ENCODE peak calls at places on chromosomes 16 and 17, in seven cellular contexts. S is neural progenitor cell, R is PC-3, C is GM23338, N is MM.1S, J is hepatocyte, B is HCT116. O is an unnamed sample.

GRCh38 chr16:49055824-49056545 is 225.7 kb downstream of the CBLN1 start:
- DNase-seq in N (no peak), J (no peak), S (peak), B (no peak), C (peak), R (no peak), O (no peak)

GRCh38 chr17:35614835-35615234 is 27.7 kb downstream of the AP2B1 start:
- DNase-seq in S (no peak), R (no peak), N (no peak), J (no peak), B (no peak), C (no peak), O (no peak)

GRCh38 chr17:73069164-73069774 is 23.2 kb downstream of the SLC39A11 start:
- DNase-seq in J (no peak), R (no peak), C (no peak), N (no peak), S (no peak), B (no peak), O (no peak)

GRCh38 chr16:80899804-80900592 is 95.6 kb upstream of the CDYL2 start:
- DNase-seq in N (no peak), C (no peak), B (no peak), R (peak), S (no peak), J (peak), O (peak)

GRCh38 chr16:55488306-55488705 is 9.3 kb downstream of the MMP2 start:
- DNase-seq in N (no peak), B (no peak), R (no peak), C (no peak), J (no peak), S (no peak), O (peak)

GRCh38 chr16:56841233-56841632 is 23.8 kb upstream of the SLC12A3 start:
- DNase-seq in J (no peak), B (no peak), N (no peak), C (no peak), S (no peak), R (no peak), O (peak)

GRCh38 chr16:29784901-29785500 is 5.5 kb upstream of the KIF22 start:
- DNase-seq in R (no peak), J (peak), C (peak), N (peak), S (peak), B (no peak), O (peak)

GRCh38 chr17:73123606-73124320 is 31.3 kb upstream of the SLC39A11 start:
- DNase-seq in C (no peak), S (no peak), B (no peak), R (no peak), J (no peak), N (no peak), O (no peak)

GRCh38 chr16:67235816-67236547 is 9.1 kb downstream of the TMEM208 start:
- DNase-seq in B (no peak), N (no peak), C (no peak), J (no peak), S (no peak), R (no peak), O (peak)

GRCh38 chr16:89200850-89201466 is 621 bp upstream of the SLC22A31 start:
- DNase-seq in J (peak), B (no peak), C (peak), R (no peak), N (no peak), S (peak), O (no peak)
- TF ChIP-seq EZH2 in J (peak), B (no peak), C (peak), R (no peak), N (no peak), S (peak), O (peak)

DNA sequence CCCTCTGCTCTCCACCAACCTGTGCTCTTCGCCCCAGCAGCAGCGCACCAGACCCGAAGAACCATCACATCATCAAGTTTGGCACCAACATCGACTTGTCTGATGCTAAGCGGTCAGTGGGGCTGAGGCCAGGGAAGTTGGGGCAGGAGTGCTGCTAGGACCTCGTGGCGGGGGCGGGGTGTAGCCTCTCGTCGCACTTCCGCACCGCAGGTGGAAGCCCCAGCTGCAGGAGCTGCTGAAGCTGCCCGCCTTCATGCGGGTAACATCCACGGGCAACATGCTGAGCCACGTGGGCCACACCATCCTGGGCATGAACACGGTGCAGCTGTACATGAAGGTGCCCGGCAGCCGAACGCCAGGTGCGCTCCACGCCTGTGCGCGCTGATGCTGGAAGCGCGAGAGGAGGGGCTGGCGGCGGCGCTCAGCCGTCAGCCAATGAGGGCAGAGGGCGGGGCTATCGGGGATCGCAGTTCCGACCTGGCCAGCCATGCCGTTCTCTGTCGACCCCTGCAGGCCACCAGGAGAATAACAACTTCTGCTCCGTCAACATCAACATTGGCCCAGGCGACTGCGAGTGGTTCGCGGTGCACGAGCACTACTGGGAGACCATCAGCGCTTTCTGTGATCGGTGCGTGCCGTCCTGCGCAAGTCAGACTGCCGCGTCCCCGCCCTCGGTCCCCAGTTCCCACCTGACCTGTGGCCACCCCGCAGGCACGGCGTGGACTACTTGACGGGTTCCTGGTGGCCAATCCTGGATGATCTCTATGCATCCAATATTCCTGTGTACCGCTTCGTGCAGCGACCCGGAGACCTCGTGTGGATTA is 3.2 kb upstream of the TMEM88 start:
- DNase-seq in R (peak), S (peak), J (peak), C (peak), B (no peak), N (peak), O (peak)
- TF ChIP-seq EZH2phosphoT487 in R (no peak), S (no peak), J (no peak), C (no peak), B (no peak), N (no peak), O (no peak)

GRCh38 chr17:42780816-42781638 is 617 bp downstream of the WNK4 start:
- DNase-seq in C (peak), J (no peak), B (no peak), N (no peak), S (peak), R (no peak), O (peak)
- H3K4me2 ChIP-seq in C (peak), J (peak), B (no peak), N (no peak), S (peak), R (peak), O (peak)

DNA sequence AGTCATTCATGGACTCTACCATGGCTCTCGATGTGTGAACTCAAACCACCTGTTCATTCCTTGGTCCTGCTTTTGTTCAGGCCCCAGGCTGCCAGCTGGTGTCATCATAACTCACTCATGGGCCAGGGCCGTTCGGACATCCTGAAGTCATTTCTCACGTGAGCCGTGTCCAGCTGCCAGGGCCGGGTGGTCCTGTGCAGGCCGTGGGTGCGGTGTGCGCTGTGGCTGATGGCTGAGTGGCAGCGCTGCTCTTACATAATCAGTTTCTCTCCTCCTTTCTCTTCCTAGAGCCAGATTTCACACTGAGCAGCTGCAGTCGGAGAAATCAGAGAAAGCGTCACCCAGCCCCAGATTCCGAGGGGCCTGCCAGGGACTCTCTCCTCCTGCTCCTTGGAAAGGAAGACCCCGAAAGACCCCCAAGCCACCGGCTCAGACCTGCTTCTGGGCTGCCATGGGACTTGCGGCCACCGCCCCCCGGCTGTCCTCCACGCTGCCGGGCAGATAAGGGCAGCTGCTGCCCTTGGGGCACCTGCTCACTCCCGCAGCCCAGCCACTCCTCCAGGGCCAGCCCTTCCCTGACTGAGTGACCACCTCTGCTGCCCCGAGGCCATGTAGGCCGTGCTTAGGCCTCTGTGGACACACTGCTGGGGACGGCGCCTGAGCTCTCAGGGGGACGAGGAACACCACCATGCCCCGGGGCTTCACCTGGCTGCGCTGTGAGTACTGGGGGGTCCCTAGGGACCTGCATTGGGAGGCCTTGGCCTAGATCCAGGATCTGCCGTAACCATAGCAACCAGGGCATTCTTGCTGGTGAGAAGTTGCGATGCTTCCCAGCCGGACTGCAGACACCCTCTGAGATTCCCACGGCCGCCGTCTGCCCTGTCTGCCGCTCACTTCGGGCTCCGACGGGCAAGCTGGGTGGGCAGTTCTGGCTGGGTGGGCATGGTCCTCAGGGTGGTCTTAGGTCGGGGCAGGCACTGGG is at the start of gene IL34:
- DNase-seq in S (no peak), R (no peak), N (no peak), B (no peak), J (peak), C (no peak), O (peak)
- TF ChIP-seq EZH2 in S (no peak), R (no peak), N (no peak), B (no peak), J (no peak), C (no peak), O (no peak)

DNA sequence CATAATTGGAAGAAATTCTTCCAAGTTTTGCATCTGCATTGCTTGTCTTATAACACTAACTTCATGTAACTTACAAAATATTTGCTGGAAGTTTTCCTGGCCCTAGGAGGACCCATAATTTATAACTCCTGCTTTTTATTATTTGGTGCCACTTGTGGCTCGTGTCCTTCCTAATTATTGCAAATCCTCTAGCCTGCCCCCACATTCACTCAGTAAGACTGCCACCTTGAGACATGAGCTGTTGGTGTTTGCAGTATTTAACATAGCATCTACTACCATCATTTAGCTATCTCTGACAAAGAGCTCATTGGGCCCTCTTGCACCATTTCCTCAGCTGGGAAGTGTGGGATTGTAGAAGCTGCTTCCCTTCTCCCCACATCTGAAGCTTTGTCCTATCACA is 49.5 kb downstream of the FTO start:
- DNase-seq in J (no peak), R (no peak), S (no peak), C (no peak), B (no peak), N (no peak), O (no peak)
- TF ChIP-seq EZH2phosphoT487 in J (no peak), R (no peak), S (no peak), C (no peak), B (no peak), N (no peak), O (no peak)

GRCh38 chr17:27203241-27203640 is 90.7 kb upstream of the WSB1 start:
- DNase-seq in J (no peak), S (no peak), C (no peak), B (no peak), N (no peak), R (no peak), O (no peak)

GRCh38 chr17:27207073-27207511 is 86.8 kb upstream of the WSB1 start:
- DNase-seq in S (no peak), B (peak), R (peak), C (no peak), N (no peak), J (no peak), O (peak)

GRCh38 chr17:27209316-27209715 is 84.6 kb upstream of the WSB1 start:
- DNase-seq in B (no peak), C (no peak), R (no peak), J (no peak), N (no peak), S (no peak), O (no peak)

GRCh38 chr17:27200476-27200875 is 93.4 kb upstream of the WSB1 start:
- DNase-seq in S (no peak), N (no peak), C (no peak), J (no peak), B (no peak), R (no peak), O (no peak)

DNA sequence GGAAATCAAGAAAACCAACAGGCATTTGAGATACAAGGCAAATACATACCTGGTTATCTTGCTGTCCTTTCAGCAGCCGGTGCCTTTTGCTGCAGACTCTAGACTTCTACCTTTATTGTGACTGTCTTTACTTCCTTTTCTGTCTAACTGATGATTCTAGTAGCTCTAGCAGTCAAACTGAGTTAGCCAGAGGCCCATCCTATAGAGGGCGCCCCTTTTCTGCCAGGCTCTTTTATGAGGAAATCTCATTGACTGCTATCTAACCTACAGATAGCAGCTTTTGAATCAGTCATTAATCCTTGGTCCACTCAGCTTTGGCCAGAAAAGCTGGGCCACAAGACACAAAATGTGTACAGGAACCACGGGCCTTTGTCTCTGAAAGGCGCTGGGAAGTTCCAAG is 87.5 kb upstream of the WSB1 start:
- DNase-seq in N (no peak), S (no peak), J (no peak), B (peak), R (no peak), C (peak), O (peak)
- H3K4me2 ChIP-seq in N (no peak), S (no peak), J (no peak), B (peak), R (peak), C (no peak), O (peak)

DNA sequence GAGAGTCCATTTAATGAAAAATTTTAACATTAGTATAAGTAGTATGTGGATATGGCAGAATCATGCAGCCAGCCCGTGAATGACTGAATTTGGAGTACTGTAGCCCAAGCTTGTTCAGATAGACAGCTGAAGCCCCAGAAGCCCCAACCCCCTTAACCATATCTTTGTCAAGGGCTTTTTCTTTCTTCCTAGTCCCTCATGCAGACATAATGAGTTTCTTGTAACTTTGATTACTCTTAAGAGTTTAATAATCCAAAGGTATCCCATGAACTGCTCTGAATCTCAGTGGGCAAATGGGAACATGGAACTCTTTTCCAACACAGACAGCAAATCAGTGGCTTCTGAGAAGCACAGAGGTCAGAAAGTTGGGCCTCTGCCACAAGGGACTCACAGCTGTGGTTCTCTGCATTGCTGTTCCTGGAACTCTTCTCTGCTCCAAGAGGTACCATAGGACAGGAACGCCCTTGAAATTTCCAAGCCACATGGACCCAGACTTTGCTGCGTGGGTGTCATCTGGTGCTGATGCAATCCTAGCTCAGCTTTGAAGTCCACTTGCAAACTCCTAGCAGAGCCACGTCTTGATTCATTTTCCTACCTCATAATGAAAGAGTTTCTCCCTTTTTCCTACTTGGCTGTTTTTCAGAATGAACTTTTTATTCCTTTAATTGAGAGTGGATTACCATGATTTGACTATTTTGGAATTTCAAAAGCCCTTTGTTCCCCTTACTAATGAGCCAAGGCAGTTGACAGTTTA is 18.1 kb downstream of the LYRM1 start:
- DNase-seq in S (no peak), J (peak), C (no peak), R (no peak), B (no peak), N (no peak), O (peak)
- TF ChIP-seq EZH2 in S (no peak), J (no peak), C (no peak), R (no peak), B (no peak), N (no peak), O (no peak)

GRCh38 chr16:82004651-82005490 is 6.4 kb downstream of the SDR42E1 start:
- DNase-seq in R (no peak), B (no peak), C (no peak), S (no peak), J (no peak), N (no peak), O (no peak)
- TF ChIP-seq EZH2phosphoT487 in R (no peak), B (no peak), C (no peak), S (no peak), J (no peak), N (no peak), O (no peak)

GRCh38 chr16:85335584-85336492 is 223.6 kb upstream of the CIBAR2 start:
- DNase-seq in N (no peak), C (no peak), B (no peak), S (no peak), R (peak), J (peak), O (peak)

GRCh38 chr16:85333337-85333736 is 221.1 kb upstream of the CIBAR2 start:
- DNase-seq in N (no peak), J (no peak), C (no peak), S (no peak), B (no peak), R (no peak), O (no peak)

GRCh38 chr16:85332175-85332574 is 219.9 kb upstream of the CIBAR2 start:
- DNase-seq in R (no peak), B (no peak), N (no peak), J (no peak), S (peak), C (peak), O (no peak)

GRCh38 chr16:85333744-85334640 is 221.7 kb upstream of the CIBAR2 start:
- DNase-seq in R (no peak), S (no peak), C (no peak), J (no peak), B (no peak), N (no peak), O (no peak)

DNA sequence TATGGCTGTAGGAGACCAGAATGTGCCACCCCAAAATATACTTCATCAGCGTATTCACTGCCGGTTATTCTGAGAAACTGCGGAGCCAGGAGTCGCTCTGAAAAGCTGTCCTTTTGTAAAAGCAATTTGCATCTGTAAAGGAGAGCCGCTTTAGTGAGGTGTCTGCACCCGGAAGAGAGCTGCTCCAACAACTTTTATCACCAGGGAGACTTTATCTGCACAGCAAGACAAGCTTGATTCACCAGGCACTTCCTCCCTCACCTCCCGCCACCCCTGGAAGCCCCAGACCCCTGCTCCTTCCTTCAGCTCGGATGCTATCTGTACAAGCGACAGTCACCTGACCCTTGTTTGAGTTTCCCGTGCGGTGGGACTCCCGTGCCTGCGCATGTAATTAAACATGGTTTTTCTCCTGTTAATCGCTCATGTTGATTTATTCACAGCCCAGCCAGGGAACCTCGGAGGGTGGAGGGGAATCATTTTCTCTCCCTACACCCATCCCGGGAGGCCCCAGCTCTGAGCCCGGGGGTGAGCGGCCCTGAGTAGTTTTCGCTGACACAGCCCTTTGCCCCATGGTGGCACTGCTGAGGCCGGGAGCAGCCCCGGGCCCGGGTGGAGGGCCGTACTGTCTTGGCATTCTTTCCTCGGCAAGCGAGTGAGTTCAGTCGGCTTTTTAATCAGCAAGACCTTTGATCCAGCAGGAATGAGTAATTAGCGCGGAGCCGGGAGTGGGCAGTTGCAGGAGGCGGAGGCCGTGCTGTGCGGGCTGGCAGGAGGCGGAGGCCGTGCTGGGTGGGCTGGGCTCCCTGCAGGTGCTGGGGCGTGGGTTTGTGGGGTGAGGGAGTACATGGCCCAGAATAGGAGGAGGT is 222.7 kb upstream of the CIBAR2 start:
- DNase-seq in N (no peak), C (peak), R (peak), S (peak), J (peak), B (no peak), O (no peak)
- H3K4me2 ChIP-seq in N (no peak), C (peak), R (peak), S (peak), J (peak), B (peak), O (no peak)